ENCODE peak calls at places on chromosome 9, in nine cellular contexts. B is left lung; F is HCT116; I is cardiac muscle cell; J is SK-N-SH; W is choroid plexus epithelial cell; L is astrocyte of the spinal cord; C is CD4-positive, alpha-beta T cell; N is uterus. V is an unnamed sample.

GRCh38 chr9:91896096-91896495 is 53.9 kb downstream of the ROR2 start:
- DNase-seq in W (no peak), L (no peak), C (no peak), B (no peak), J (peak), I (no peak), F (no peak), N (no peak), V (no peak)

GRCh38 chr9:135463140-135463539 is 16.4 kb upstream of the PPP1R26 start:
- DNase-seq in W (no peak), L (peak), I (no peak), N (no peak), B (no peak), C (no peak), J (no peak), F (peak), V (no peak)

GRCh38 chr9:135002336-135002735 is 84.6 kb upstream of the FCN1 start:
- DNase-seq in C (no peak), F (no peak), I (no peak), B (no peak), J (no peak), N (no peak), W (no peak), L (no peak), V (no peak)

GRCh38 chr9:128992995-128993394 is 35.1 kb downstream of the SH3GLB2 start:
- DNase-seq in W (peak), C (no peak), L (no peak), F (no peak), N (no peak), J (no peak), I (peak), B (no peak), V (no peak)

GRCh38 chr9:90843530-90843929 is 41.9 kb downstream of the SYK start:
- DNase-seq in F (no peak), W (no peak), I (no peak), L (no peak), C (no peak), N (no peak), J (no peak), B (no peak), V (no peak)

GRCh38 chr9:131735238-131736181 is 4.4 kb downstream of the RAPGEF1 start:
- DNase-seq in J (no peak), C (no peak), W (no peak), N (no peak), L (no peak), B (no peak), I (no peak), F (no peak), V (no peak)

GRCh38 chr9:110714314-110714713 is 45.7 kb downstream of the MUSK start:
- DNase-seq in W (peak), N (no peak), B (no peak), I (no peak), F (no peak), C (no peak), J (no peak), L (peak), V (no peak)

GRCh38 chr9:5231212-5231611 is at the start of gene INSL4:
- DNase-seq in N (no peak), F (no peak), C (no peak), J (no peak), B (peak), I (no peak), L (peak), W (peak), V (no peak)

GRCh38 chr9:130370226-130370625 is 74.5 kb upstream of the ASS1 start:
- DNase-seq in I (no peak), N (no peak), J (no peak), F (no peak), B (no peak), L (no peak), W (no peak), C (no peak), V (no peak)

GRCh38 chr9:130468566-130468965 is 23.8 kb downstream of the ASS1 start:
- DNase-seq in N (no peak), C (no peak), W (no peak), B (no peak), I (no peak), L (no peak), J (no peak), F (no peak), V (no peak)

GRCh38 chr9:92342825-92343488 is 17.2 kb downstream of the CENPP start:
- DNase-seq in N (no peak), I (no peak), W (peak), B (no peak), J (no peak), L (peak), F (no peak), C (no peak), V (no peak)

GRCh38 chr9:9585920-9586319 is 1026.9 kb downstream of the PTPRD start:
- DNase-seq in F (no peak), I (no peak), B (no peak), J (no peak), N (no peak), C (no peak), L (no peak), W (no peak), V (no peak)

GRCh38 chr9:125631391-125632085 is 75.5 kb downstream of the MAPKAP1 start:
- DNase-seq in C (no peak), B (no peak), I (peak), F (no peak), W (peak), N (no peak), L (peak), J (peak), V (peak)

GRCh38 chr9:12065050-12065449 is 628.1 kb upstream of the TYRP1 start:
- DNase-seq in I (no peak), L (peak), F (no peak), N (no peak), C (no peak), B (no peak), J (no peak), W (peak), V (no peak)

GRCh38 chr9:14351206-14351605 is 37.3 kb upstream of the NFIB start:
- DNase-seq in W (no peak), F (no peak), J (peak), N (no peak), C (no peak), B (no peak), L (no peak), I (no peak), V (no peak)

GRCh38 chr9:4262735-4263141 is 37.1 kb downstream of the GLIS3 start:
- DNase-seq in C (no peak), L (peak), I (no peak), F (peak), B (no peak), W (peak), N (no peak), J (no peak), V (no peak)

GRCh38 chr9:126523621-126524111 is 90.1 kb upstream of the LMX1B start:
- DNase-seq in F (no peak), L (no peak), C (peak), B (peak), N (no peak), J (peak), W (no peak), I (no peak), V (no peak)

GRCh38 chr9:112119225-112120045 is 55.7 kb downstream of the SUSD1 start:
- DNase-seq in W (peak), C (no peak), N (no peak), B (no peak), L (peak), F (peak), I (no peak), J (no peak), V (no peak)

GRCh38 chr9:107540167-107540566 is 50.6 kb upstream of the KLF4 start:
- DNase-seq in B (no peak), N (no peak), F (no peak), W (no peak), I (no peak), C (no peak), J (no peak), L (no peak), V (no peak)

GRCh38 chr9:91060520-91061343 is 259.1 kb downstream of the SYK start:
- DNase-seq in I (no peak), W (peak), F (no peak), B (no peak), J (no peak), N (peak), L (peak), C (no peak), V (no peak)

GRCh38 chr9:130343445-130343918 is 77.9 kb downstream of the HMCN2 start:
- DNase-seq in W (no peak), B (peak), I (peak), F (no peak), C (peak), N (no peak), L (no peak), J (peak), V (no peak)

GRCh38 chr9:15187589-15187988 is 119.4 kb downstream of the TTC39B start:
- DNase-seq in I (peak), C (no peak), B (no peak), L (no peak), F (no peak), N (no peak), W (no peak), J (no peak), V (no peak)

GRCh38 chr9:110252509-110253139 is 3.7 kb downstream of the TXN start:
- DNase-seq in L (peak), W (peak), F (no peak), I (no peak), C (no peak), N (no peak), J (no peak), B (no peak), V (no peak)

GRCh38 chr9:123401879-123402513 is 46.0 kb downstream of the CRB2 start:
- DNase-seq in L (peak), N (no peak), I (peak), W (peak), B (peak), F (peak), C (no peak), J (peak), V (peak)

GRCh38 chr9:82363236-82363635 is 374.7 kb downstream of the SPATA31D1 start:
- DNase-seq in J (no peak), C (no peak), N (no peak), W (no peak), F (no peak), L (no peak), B (no peak), I (peak), V (no peak)

GRCh38 chr9:91536211-91536691 is 112.6 kb upstream of the NFIL3 start:
- DNase-seq in W (peak), B (no peak), L (peak), F (peak), N (no peak), I (no peak), J (no peak), C (no peak), V (no peak)

GRCh38 chr9:135010921-135011320 is 76.5 kb upstream of the OLFM1 start:
- DNase-seq in N (no peak), F (no peak), B (peak), J (no peak), I (peak), W (no peak), L (no peak), C (no peak), V (no peak)

GRCh38 chr9:100100268-100100667 is 1.2 kb downstream of the INVS start:
- DNase-seq in L (no peak), J (no peak), W (no peak), B (no peak), C (no peak), F (no peak), N (no peak), I (no peak), V (no peak)

GRCh38 chr9:107226431-107226830 is 56.6 kb upstream of the RAD23B start:
- DNase-seq in B (no peak), C (no peak), W (no peak), J (no peak), F (peak), N (no peak), L (no peak), I (no peak), V (no peak)

GRCh38 chr9:89418882-89419641 is 78.9 kb downstream of the SEMA4D start:
- DNase-seq in J (no peak), F (no peak), B (no peak), L (no peak), W (no peak), N (no peak), I (no peak), C (peak), V (peak)

GRCh38 chr9:121620777-121621437 is 30.5 kb upstream of the DAB2IP start:
- DNase-seq in C (no peak), N (no peak), B (no peak), J (peak), W (peak), F (no peak), L (no peak), I (peak), V (peak)
- TF ChIP-seq CTCF in C (no peak), N (peak), B (peak), J (peak), W (peak), F (peak), L (peak), I (peak), V (no peak)

GRCh38 chr9:77759391-77759790 is 111.3 kb upstream of the GNA14 start:
- DNase-seq in I (no peak), L (no peak), N (no peak), B (no peak), W (no peak), J (no peak), F (no peak), C (no peak), V (no peak)

GRCh38 chr9:77752566-77752965 is 104.4 kb upstream of the GNA14 start:
- DNase-seq in N (no peak), F (no peak), C (no peak), B (no peak), W (peak), I (no peak), L (peak), J (no peak), V (no peak)

GRCh38 chr9:77751341-77752091 is 103.4 kb upstream of the GNA14 start:
- DNase-seq in N (peak), W (peak), L (peak), C (no peak), I (peak), J (peak), B (no peak), F (peak), V (peak)

GRCh38 chr9:77753183-77753582 is 105.1 kb upstream of the GNA14 start:
- DNase-seq in N (no peak), L (no peak), C (no peak), J (no peak), F (no peak), W (no peak), I (no peak), B (no peak), V (no peak)

DNA sequence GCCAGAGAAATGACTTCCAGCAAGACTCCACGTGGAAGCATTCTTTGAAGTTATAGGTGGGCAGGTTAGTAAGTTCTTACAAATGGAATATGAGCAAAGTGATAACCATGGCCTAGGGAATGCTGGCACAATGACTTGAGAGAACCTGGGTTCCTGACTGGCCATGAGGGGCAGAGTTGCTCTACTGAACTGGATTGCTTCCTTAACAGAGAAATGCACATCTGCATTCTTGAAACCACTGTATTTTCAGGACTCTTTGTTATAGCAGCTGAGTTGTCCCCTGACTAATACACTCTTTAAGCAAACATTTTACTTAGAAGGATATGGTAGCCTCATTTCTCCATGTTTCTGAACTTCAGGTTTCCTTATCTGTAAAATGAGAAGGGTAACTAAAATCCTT is 108.3 kb upstream of the GNA14 start:
- DNase-seq in I (no peak), J (no peak), F (no peak), C (no peak), W (no peak), N (no peak), B (no peak), L (no peak), V (no peak)
- TF ChIP-seq CTCF in I (no peak), J (no peak), F (peak), C (no peak), W (no peak), N (no peak), B (no peak), L (no peak), V (no peak)

DNA sequence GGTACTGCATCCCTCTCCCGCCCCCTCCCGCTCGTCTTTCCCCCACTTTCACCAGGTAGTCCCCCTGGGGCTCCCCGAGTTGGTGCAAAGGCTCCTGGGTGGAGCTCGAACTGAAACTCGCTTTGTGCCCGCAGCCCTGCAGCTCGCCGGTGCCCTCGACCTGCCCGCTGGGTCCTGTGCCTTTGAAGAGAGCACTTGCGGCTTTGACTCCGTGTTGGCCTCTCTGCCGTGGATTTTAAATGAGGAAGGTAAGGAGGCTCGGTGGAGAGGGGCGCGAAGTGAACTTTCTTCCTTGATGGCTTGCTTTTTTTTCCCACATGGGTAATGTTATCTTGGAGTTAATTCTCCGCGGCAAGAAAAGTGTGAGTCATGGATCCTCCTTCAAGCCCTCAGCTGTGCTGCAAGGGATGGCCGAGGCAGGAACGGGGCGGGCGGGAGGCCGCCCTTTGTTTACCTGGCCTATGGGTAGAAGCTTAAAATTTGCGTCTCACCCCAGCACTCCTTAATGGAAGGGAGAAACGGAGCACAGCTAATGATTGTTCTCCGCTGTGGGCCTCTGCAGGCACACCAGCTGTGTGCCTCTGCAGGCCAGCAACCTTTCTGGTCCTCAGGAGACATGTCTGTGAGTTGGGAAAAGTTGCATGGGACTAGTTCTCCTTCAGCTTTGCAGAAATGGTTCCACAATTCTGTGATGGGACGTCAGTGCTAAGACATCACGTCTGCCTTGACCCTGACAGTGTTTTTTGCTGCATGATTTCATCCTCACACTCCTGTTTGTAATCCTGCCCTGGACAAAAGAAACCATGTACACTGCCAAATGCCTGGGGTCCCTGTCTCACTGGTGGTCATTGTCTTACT is 1.0 kb downstream of the MAMDC2 start:
- DNase-seq in W (peak), J (no peak), L (peak), I (peak), N (peak), F (no peak), C (no peak), B (peak), V (no peak)
- TF ChIP-seq CTCF in W (no peak), J (no peak), L (no peak), I (no peak), N (no peak), F (no peak), C (no peak), B (no peak), V (no peak)

DNA sequence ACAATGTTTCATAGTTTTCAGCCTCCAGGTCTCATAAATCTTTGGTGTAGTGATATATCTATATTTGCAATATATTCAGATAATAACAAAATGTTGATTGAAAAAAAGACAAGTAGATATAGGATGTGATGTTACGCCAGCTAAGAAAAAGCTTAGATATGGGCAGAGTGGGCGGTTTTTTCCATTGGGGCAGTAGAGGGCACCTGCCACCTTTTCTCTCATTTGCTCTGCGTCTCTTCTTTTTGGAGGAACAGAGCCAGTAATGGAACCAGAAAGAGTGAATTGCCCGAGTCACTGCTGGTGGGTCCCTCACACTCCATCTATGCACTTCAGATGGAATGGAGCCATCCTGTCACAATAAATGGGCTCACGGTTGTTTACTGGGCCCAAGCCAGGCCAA is 62.1 kb upstream of the FANCC start:
- DNase-seq in J (no peak), B (no peak), I (no peak), N (no peak), L (no peak), F (no peak), C (peak), W (no peak), V (no peak)
- TF ChIP-seq CTCF in J (no peak), B (no peak), I (no peak), N (no peak), L (no peak), F (peak), C (peak), W (no peak), V (no peak)

GRCh38 chr9:133553978-133554713 is 19.6 kb downstream of the ADAMTSL2 start:
- DNase-seq in F (no peak), N (no peak), C (no peak), J (no peak), L (no peak), I (no peak), W (no peak), B (no peak), V (no peak)
- TF ChIP-seq CTCF in F (no peak), N (no peak), C (no peak), J (no peak), L (no peak), I (no peak), W (no peak), B (no peak), V (no peak)

DNA sequence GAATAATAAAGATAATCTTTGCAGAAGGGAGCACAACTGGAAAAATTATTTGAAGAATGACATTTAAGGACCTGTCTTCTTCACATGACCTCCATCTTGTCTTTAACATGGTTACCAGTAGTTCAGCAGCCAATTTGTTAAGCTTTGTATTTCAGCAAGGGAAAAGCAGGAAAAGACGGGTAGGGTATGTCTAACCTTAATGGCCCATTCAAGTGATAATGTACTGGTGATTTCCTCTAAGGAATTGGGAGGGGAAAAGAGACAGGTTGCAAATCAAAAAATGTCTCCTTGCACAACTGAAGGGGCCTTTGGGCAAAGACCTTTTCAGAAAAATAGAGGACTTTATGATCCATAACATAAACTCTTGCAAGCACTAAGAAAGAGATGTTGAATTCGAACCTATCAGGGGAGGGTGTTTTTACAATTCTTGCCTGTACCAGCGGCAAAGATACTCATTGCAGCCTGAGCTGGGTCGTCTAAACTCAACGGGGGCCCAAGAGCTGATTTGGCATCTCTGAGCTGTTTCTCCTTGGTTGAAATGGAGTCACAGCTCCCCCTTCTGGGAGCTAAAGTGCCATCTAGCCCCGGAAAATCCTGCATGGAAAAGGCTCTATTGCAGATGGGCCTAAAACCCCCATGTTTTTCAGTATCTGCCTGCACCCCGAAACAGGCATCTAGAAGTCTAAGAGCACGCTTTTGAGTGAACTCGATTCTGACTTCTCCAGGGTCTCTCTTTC is 3.8 kb downstream of the BRINP1 start:
- DNase-seq in N (no peak), F (no peak), W (peak), C (no peak), I (peak), J (peak), L (peak), B (no peak), V (no peak)
- TF ChIP-seq CTCF in N (no peak), F (peak), W (peak), C (no peak), I (peak), J (peak), L (peak), B (peak), V (peak)

GRCh38 chr9:108756746-108757490 is 98.9 kb downstream of the ACTL7B start:
- DNase-seq in C (no peak), L (no peak), J (no peak), B (no peak), N (no peak), F (peak), W (peak), I (no peak), V (no peak)
- TF ChIP-seq CTCF in C (no peak), L (peak), J (no peak), B (no peak), N (no peak), F (peak), W (peak), I (peak), V (no peak)

GRCh38 chr9:97721396-97721795 is 24.3 kb upstream of the XPA start:
- DNase-seq in B (no peak), W (peak), L (no peak), F (no peak), C (no peak), I (no peak), J (no peak), N (no peak), V (no peak)
- TF ChIP-seq CTCF in B (no peak), W (no peak), L (no peak), F (no peak), C (no peak), I (no peak), J (no peak), N (no peak), V (no peak)

V was measured in GM13976.